ENCODE peak calls at places on chromosomes 11 and 22, in eight cellular contexts. One of them, this sample, is unnamed.
A peak's percentile ranks its signal among the peaks of the same experiment; 100 is the strongest.

GRCh38 chr11:36492724-36493304 is 17.3 kb downstream of the TRAF6 start:
- ATAC-seq in upper lobe of right lung: peak; percentile 82
- ATAC-seq in natural killer cell: peak; percentile 79
- ATAC-seq in Panc1: peak; percentile 86
- ATAC-seq in CD8-positive, alpha-beta T cell: peak; percentile 69
- ATAC-seq in activated T-cell treated with anti-CD3 and anti-CD28 coated beads, Interleukin-2, amount 50 U/mL, for 4 hours: no peak
- ATAC-seq in heart right ventricle: no peak
- ATAC-seq in right cardiac atrium: peak; percentile 48
- ATAC-seq in this sample: peak; percentile 52

GRCh38 chr11:14378171-14378570 is 19.2 kb upstream of the RRAS2 start:
- ATAC-seq in upper lobe of right lung: no peak
- ATAC-seq in natural killer cell: no peak
- ATAC-seq in Panc1: no peak
- ATAC-seq in CD8-positive, alpha-beta T cell: no peak
- ATAC-seq in activated T-cell treated with anti-CD3 and anti-CD28 coated beads, Interleukin-2, amount 50 U/mL, for 4 hours: no peak
- ATAC-seq in heart right ventricle: no peak
- ATAC-seq in right cardiac atrium: no peak
- ATAC-seq in this sample: no peak

GRCh38 chr11:62627718-62628117 is 5.9 kb upstream of the B3GAT3 start:
- ATAC-seq in upper lobe of right lung: no peak
- ATAC-seq in natural killer cell: peak; percentile 36
- ATAC-seq in Panc1: peak; percentile 41
- ATAC-seq in CD8-positive, alpha-beta T cell: peak; percentile 37
- ATAC-seq in activated T-cell treated with anti-CD3 and anti-CD28 coated beads, Interleukin-2, amount 50 U/mL, for 4 hours: no peak
- ATAC-seq in heart right ventricle: no peak
- ATAC-seq in right cardiac atrium: no peak
- ATAC-seq in this sample: no peak

GRCh38 chr22:46942816-46943783 is 180.7 kb downstream of the TBC1D22A start:
- ATAC-seq in upper lobe of right lung: peak; percentile 90
- ATAC-seq in natural killer cell: peak; percentile 31
- ATAC-seq in Panc1: no peak
- ATAC-seq in CD8-positive, alpha-beta T cell: no peak
- ATAC-seq in activated T-cell treated with anti-CD3 and anti-CD28 coated beads, Interleukin-2, amount 50 U/mL, for 4 hours: no peak
- ATAC-seq in heart right ventricle: peak; percentile 91
- ATAC-seq in right cardiac atrium: peak; percentile 96
- ATAC-seq in this sample: peak; percentile 28

GRCh38 chr11:76627541-76628082 is 42.9 kb downstream of the LRRC32 start:
- ATAC-seq in upper lobe of right lung: no peak
- ATAC-seq in natural killer cell: no peak
- ATAC-seq in Panc1: no peak
- ATAC-seq in CD8-positive, alpha-beta T cell: no peak
- ATAC-seq in activated T-cell treated with anti-CD3 and anti-CD28 coated beads, Interleukin-2, amount 50 U/mL, for 4 hours: no peak
- ATAC-seq in heart right ventricle: no peak
- ATAC-seq in right cardiac atrium: no peak
- ATAC-seq in this sample: no peak

GRCh38 chr11:70358797-70359196 is 39.5 kb upstream of the CTTN start:
- ATAC-seq in upper lobe of right lung: peak; percentile 82
- ATAC-seq in natural killer cell: no peak
- ATAC-seq in Panc1: no peak
- ATAC-seq in CD8-positive, alpha-beta T cell: no peak
- ATAC-seq in activated T-cell treated with anti-CD3 and anti-CD28 coated beads, Interleukin-2, amount 50 U/mL, for 4 hours: no peak
- ATAC-seq in heart right ventricle: no peak
- ATAC-seq in right cardiac atrium: peak; percentile 30
- ATAC-seq in this sample: no peak

GRCh38 chr11:66970808-66971442 is 4.2 kb upstream of the C11orf86 start:
- ATAC-seq in upper lobe of right lung: peak; percentile 92
- ATAC-seq in natural killer cell: no peak
- ATAC-seq in Panc1: peak; percentile 81
- ATAC-seq in CD8-positive, alpha-beta T cell: no peak
- ATAC-seq in activated T-cell treated with anti-CD3 and anti-CD28 coated beads, Interleukin-2, amount 50 U/mL, for 4 hours: peak; percentile 78
- ATAC-seq in heart right ventricle: peak; percentile 36
- ATAC-seq in right cardiac atrium: peak; percentile 85
- ATAC-seq in this sample: peak; percentile 93

GRCh38 chr11:76629133-76629852 is 41.3 kb downstream of the LRRC32 start:
- ATAC-seq in upper lobe of right lung: peak; percentile 80
- ATAC-seq in natural killer cell: peak; percentile 39
- ATAC-seq in Panc1: no peak
- ATAC-seq in CD8-positive, alpha-beta T cell: peak; percentile 52
- ATAC-seq in activated T-cell treated with anti-CD3 and anti-CD28 coated beads, Interleukin-2, amount 50 U/mL, for 4 hours: peak; percentile 47
- ATAC-seq in heart right ventricle: peak; percentile 87
- ATAC-seq in right cardiac atrium: peak; percentile 91
- ATAC-seq in this sample: peak; percentile 38

GRCh38 chr11:984576-984975 is 51.9 kb downstream of the MUC6 start:
- ATAC-seq in upper lobe of right lung: no peak
- ATAC-seq in natural killer cell: no peak
- ATAC-seq in Panc1: no peak
- ATAC-seq in CD8-positive, alpha-beta T cell: no peak
- ATAC-seq in activated T-cell treated with anti-CD3 and anti-CD28 coated beads, Interleukin-2, amount 50 U/mL, for 4 hours: no peak
- ATAC-seq in heart right ventricle: no peak
- ATAC-seq in right cardiac atrium: no peak
- ATAC-seq in this sample: no peak

GRCh38 chr22:20155330-20156041 is 4.6 kb upstream of the CCDC188 start:
- ATAC-seq in upper lobe of right lung: peak; percentile 51
- ATAC-seq in natural killer cell: peak; percentile 34
- ATAC-seq in Panc1: no peak
- ATAC-seq in CD8-positive, alpha-beta T cell: no peak
- ATAC-seq in activated T-cell treated with anti-CD3 and anti-CD28 coated beads, Interleukin-2, amount 50 U/mL, for 4 hours: no peak
- ATAC-seq in heart right ventricle: peak; percentile 73
- ATAC-seq in right cardiac atrium: peak; percentile 72
- ATAC-seq in this sample: peak; percentile 16

GRCh38 chr22:50701428-50702154 is 29.0 kb downstream of the SHANK3 start:
- ATAC-seq in upper lobe of right lung: no peak
- ATAC-seq in natural killer cell: no peak
- ATAC-seq in Panc1: no peak
- ATAC-seq in CD8-positive, alpha-beta T cell: no peak
- ATAC-seq in activated T-cell treated with anti-CD3 and anti-CD28 coated beads, Interleukin-2, amount 50 U/mL, for 4 hours: peak; percentile 4
- ATAC-seq in heart right ventricle: no peak
- ATAC-seq in right cardiac atrium: no peak
- ATAC-seq in this sample: no peak

GRCh38 chr11:72321381-72321996 is 77.5 kb upstream of the PHOX2A start:
- ATAC-seq in upper lobe of right lung: no peak
- ATAC-seq in natural killer cell: no peak
- ATAC-seq in Panc1: no peak
- ATAC-seq in CD8-positive, alpha-beta T cell: no peak
- ATAC-seq in activated T-cell treated with anti-CD3 and anti-CD28 coated beads, Interleukin-2, amount 50 U/mL, for 4 hours: no peak
- ATAC-seq in heart right ventricle: no peak
- ATAC-seq in right cardiac atrium: no peak
- ATAC-seq in this sample: no peak

GRCh38 chr11:15830730-15831443 is 525.5 kb downstream of the SOX6 start:
- ATAC-seq in upper lobe of right lung: no peak
- ATAC-seq in natural killer cell: no peak
- ATAC-seq in Panc1: no peak
- ATAC-seq in CD8-positive, alpha-beta T cell: no peak
- ATAC-seq in activated T-cell treated with anti-CD3 and anti-CD28 coated beads, Interleukin-2, amount 50 U/mL, for 4 hours: no peak
- ATAC-seq in heart right ventricle: no peak
- ATAC-seq in right cardiac atrium: no peak
- ATAC-seq in this sample: no peak

GRCh38 chr22:28935713-28936112 is 52.3 kb downstream of the ZNRF3 start:
- ATAC-seq in upper lobe of right lung: no peak
- ATAC-seq in natural killer cell: no peak
- ATAC-seq in Panc1: no peak
- ATAC-seq in CD8-positive, alpha-beta T cell: no peak
- ATAC-seq in activated T-cell treated with anti-CD3 and anti-CD28 coated beads, Interleukin-2, amount 50 U/mL, for 4 hours: no peak
- ATAC-seq in heart right ventricle: no peak
- ATAC-seq in right cardiac atrium: no peak
- ATAC-seq in this sample: peak; percentile 20

GRCh38 chr11:121661796-121662508 is 209.2 kb upstream of the SORL1-AS1 start:
- ATAC-seq in upper lobe of right lung: no peak
- ATAC-seq in natural killer cell: no peak
- ATAC-seq in Panc1: no peak
- ATAC-seq in CD8-positive, alpha-beta T cell: no peak
- ATAC-seq in activated T-cell treated with anti-CD3 and anti-CD28 coated beads, Interleukin-2, amount 50 U/mL, for 4 hours: no peak
- ATAC-seq in heart right ventricle: no peak
- ATAC-seq in right cardiac atrium: peak; percentile 80
- ATAC-seq in this sample: no peak

GRCh38 chr11:104609297-104609696 is 289.0 kb downstream of the CASP12 start:
- ATAC-seq in upper lobe of right lung: peak; percentile 88
- ATAC-seq in natural killer cell: peak; percentile 86
- ATAC-seq in Panc1: peak; percentile 72
- ATAC-seq in CD8-positive, alpha-beta T cell: peak; percentile 92
- ATAC-seq in activated T-cell treated with anti-CD3 and anti-CD28 coated beads, Interleukin-2, amount 50 U/mL, for 4 hours: peak; percentile 93
- ATAC-seq in heart right ventricle: peak; percentile 82
- ATAC-seq in right cardiac atrium: peak; percentile 81
- ATAC-seq in this sample: peak; percentile 73

GRCh38 chr11:125423247-125423849 is 72.7 kb downstream of the FEZ1 start:
- ATAC-seq in upper lobe of right lung: no peak
- ATAC-seq in natural killer cell: no peak
- ATAC-seq in Panc1: peak; percentile 50
- ATAC-seq in CD8-positive, alpha-beta T cell: no peak
- ATAC-seq in activated T-cell treated with anti-CD3 and anti-CD28 coated beads, Interleukin-2, amount 50 U/mL, for 4 hours: peak; percentile 14
- ATAC-seq in heart right ventricle: no peak
- ATAC-seq in right cardiac atrium: no peak
- ATAC-seq in this sample: no peak

GRCh38 chr22:39026509-39027150 is 5.7 kb downstream of the APOBEC3D start:
- ATAC-seq in upper lobe of right lung: no peak
- ATAC-seq in natural killer cell: no peak
- ATAC-seq in Panc1: no peak
- ATAC-seq in CD8-positive, alpha-beta T cell: no peak
- ATAC-seq in activated T-cell treated with anti-CD3 and anti-CD28 coated beads, Interleukin-2, amount 50 U/mL, for 4 hours: no peak
- ATAC-seq in heart right ventricle: no peak
- ATAC-seq in right cardiac atrium: no peak
- ATAC-seq in this sample: no peak

GRCh38 chr22:20438066-20438677 is 547 bp upstream of the SCARF2 start:
- ATAC-seq in upper lobe of right lung: peak; percentile 15
- ATAC-seq in natural killer cell: peak; percentile 22
- ATAC-seq in Panc1: peak; percentile 15
- ATAC-seq in CD8-positive, alpha-beta T cell: no peak
- ATAC-seq in activated T-cell treated with anti-CD3 and anti-CD28 coated beads, Interleukin-2, amount 50 U/mL, for 4 hours: no peak
- ATAC-seq in heart right ventricle: peak; percentile 36
- ATAC-seq in right cardiac atrium: peak; percentile 50
- ATAC-seq in this sample: no peak

GRCh38 chr11:36471577-36471976 is 38.5 kb downstream of the TRAF6 start:
- ATAC-seq in upper lobe of right lung: peak; percentile 47
- ATAC-seq in natural killer cell: no peak
- ATAC-seq in Panc1: no peak
- ATAC-seq in CD8-positive, alpha-beta T cell: no peak
- ATAC-seq in activated T-cell treated with anti-CD3 and anti-CD28 coated beads, Interleukin-2, amount 50 U/mL, for 4 hours: no peak
- ATAC-seq in heart right ventricle: no peak
- ATAC-seq in right cardiac atrium: no peak
- ATAC-seq in this sample: peak; percentile 91

GRCh38 chr11:121274332-121274991 is 18.1 kb upstream of the SC5D start:
- ATAC-seq in upper lobe of right lung: no peak
- ATAC-seq in natural killer cell: no peak
- ATAC-seq in Panc1: no peak
- ATAC-seq in CD8-positive, alpha-beta T cell: no peak
- ATAC-seq in activated T-cell treated with anti-CD3 and anti-CD28 coated beads, Interleukin-2, amount 50 U/mL, for 4 hours: no peak
- ATAC-seq in heart right ventricle: no peak
- ATAC-seq in right cardiac atrium: no peak
- ATAC-seq in this sample: peak; percentile 39

GRCh38 chr22:37324340-37325023 is 42.2 kb downstream of the CYTH4 start:
- ATAC-seq in upper lobe of right lung: no peak
- ATAC-seq in natural killer cell: no peak
- ATAC-seq in Panc1: no peak
- ATAC-seq in CD8-positive, alpha-beta T cell: no peak
- ATAC-seq in activated T-cell treated with anti-CD3 and anti-CD28 coated beads, Interleukin-2, amount 50 U/mL, for 4 hours: no peak
- ATAC-seq in heart right ventricle: no peak
- ATAC-seq in right cardiac atrium: no peak
- ATAC-seq in this sample: no peak

GRCh38 chr22:37669586-37669985 is 5.8 kb upstream of the LGALS1 start:
- ATAC-seq in upper lobe of right lung: no peak
- ATAC-seq in natural killer cell: no peak
- ATAC-seq in Panc1: no peak
- ATAC-seq in CD8-positive, alpha-beta T cell: no peak
- ATAC-seq in activated T-cell treated with anti-CD3 and anti-CD28 coated beads, Interleukin-2, amount 50 U/mL, for 4 hours: peak; percentile 36
- ATAC-seq in heart right ventricle: no peak
- ATAC-seq in right cardiac atrium: no peak
- ATAC-seq in this sample: no peak

GRCh38 chr11:68495872-68496271 is 35.3 kb downstream of the PPP6R3 start:
- ATAC-seq in upper lobe of right lung: no peak
- ATAC-seq in natural killer cell: no peak
- ATAC-seq in Panc1: no peak
- ATAC-seq in CD8-positive, alpha-beta T cell: no peak
- ATAC-seq in activated T-cell treated with anti-CD3 and anti-CD28 coated beads, Interleukin-2, amount 50 U/mL, for 4 hours: no peak
- ATAC-seq in heart right ventricle: no peak
- ATAC-seq in right cardiac atrium: no peak
- ATAC-seq in this sample: no peak

GRCh38 chr11:75398906-75399305 is 412 bp upstream of the RPS3 start:
- ATAC-seq in upper lobe of right lung: no peak
- ATAC-seq in natural killer cell: no peak
- ATAC-seq in Panc1: peak; percentile 1
- ATAC-seq in CD8-positive, alpha-beta T cell: no peak
- ATAC-seq in activated T-cell treated with anti-CD3 and anti-CD28 coated beads, Interleukin-2, amount 50 U/mL, for 4 hours: peak; percentile 1
- ATAC-seq in heart right ventricle: no peak
- ATAC-seq in right cardiac atrium: no peak
- ATAC-seq in this sample: no peak

GRCh38 chr11:57251491-57252104 is 14.5 kb upstream of the APLNR start:
- ATAC-seq in upper lobe of right lung: no peak
- ATAC-seq in natural killer cell: no peak
- ATAC-seq in Panc1: no peak
- ATAC-seq in CD8-positive, alpha-beta T cell: no peak
- ATAC-seq in activated T-cell treated with anti-CD3 and anti-CD28 coated beads, Interleukin-2, amount 50 U/mL, for 4 hours: no peak
- ATAC-seq in heart right ventricle: no peak
- ATAC-seq in right cardiac atrium: peak; percentile 60
- ATAC-seq in this sample: no peak

GRCh38 chr11:29005401-29005980 is 897.3 kb downstream of the METTL15 start:
- ATAC-seq in upper lobe of right lung: no peak
- ATAC-seq in natural killer cell: no peak
- ATAC-seq in Panc1: no peak
- ATAC-seq in CD8-positive, alpha-beta T cell: no peak
- ATAC-seq in activated T-cell treated with anti-CD3 and anti-CD28 coated beads, Interleukin-2, amount 50 U/mL, for 4 hours: no peak
- ATAC-seq in heart right ventricle: no peak
- ATAC-seq in right cardiac atrium: no peak
- ATAC-seq in this sample: no peak

GRCh38 chr11:8932564-8933180 is at the start of gene C11orf16:
- ATAC-seq in upper lobe of right lung: peak; percentile 12
- ATAC-seq in natural killer cell: no peak
- ATAC-seq in Panc1: peak; percentile 59
- ATAC-seq in CD8-positive, alpha-beta T cell: no peak
- ATAC-seq in activated T-cell treated with anti-CD3 and anti-CD28 coated beads, Interleukin-2, amount 50 U/mL, for 4 hours: no peak
- ATAC-seq in heart right ventricle: no peak
- ATAC-seq in right cardiac atrium: no peak
- ATAC-seq in this sample: no peak

GRCh38 chr11:13068211-13068610 is 59.1 kb downstream of the RASSF10 start:
- ATAC-seq in upper lobe of right lung: no peak
- ATAC-seq in natural killer cell: no peak
- ATAC-seq in Panc1: no peak
- ATAC-seq in CD8-positive, alpha-beta T cell: no peak
- ATAC-seq in activated T-cell treated with anti-CD3 and anti-CD28 coated beads, Interleukin-2, amount 50 U/mL, for 4 hours: no peak
- ATAC-seq in heart right ventricle: no peak
- ATAC-seq in right cardiac atrium: no peak
- ATAC-seq in this sample: no peak

GRCh38 chr11:103662880-103663279 is 373.6 kb upstream of the DDI1 start:
- ATAC-seq in upper lobe of right lung: peak; percentile 75
- ATAC-seq in natural killer cell: no peak
- ATAC-seq in Panc1: no peak
- ATAC-seq in CD8-positive, alpha-beta T cell: no peak
- ATAC-seq in activated T-cell treated with anti-CD3 and anti-CD28 coated beads, Interleukin-2, amount 50 U/mL, for 4 hours: no peak
- ATAC-seq in heart right ventricle: no peak
- ATAC-seq in right cardiac atrium: peak; percentile 14
- ATAC-seq in this sample: peak; percentile 37

GRCh38 chr11:43419460-43419859 is 60.7 kb downstream of the TTC17 start:
- ATAC-seq in upper lobe of right lung: peak; percentile 68
- ATAC-seq in natural killer cell: peak; percentile 46
- ATAC-seq in Panc1: peak; percentile 74
- ATAC-seq in CD8-positive, alpha-beta T cell: no peak
- ATAC-seq in activated T-cell treated with anti-CD3 and anti-CD28 coated beads, Interleukin-2, amount 50 U/mL, for 4 hours: no peak
- ATAC-seq in heart right ventricle: no peak
- ATAC-seq in right cardiac atrium: no peak
- ATAC-seq in this sample: no peak

GRCh38 chr11:122721201-122721963 is 65.9 kb downstream of the UBASH3B start:
- ATAC-seq in upper lobe of right lung: no peak
- ATAC-seq in natural killer cell: no peak
- ATAC-seq in Panc1: no peak
- ATAC-seq in CD8-positive, alpha-beta T cell: no peak
- ATAC-seq in activated T-cell treated with anti-CD3 and anti-CD28 coated beads, Interleukin-2, amount 50 U/mL, for 4 hours: no peak
- ATAC-seq in heart right ventricle: no peak
- ATAC-seq in right cardiac atrium: no peak
- ATAC-seq in this sample: no peak

GRCh38 chr11:109527496-109527895 is 105.5 kb downstream of the C11orf87 start:
- ATAC-seq in upper lobe of right lung: no peak
- ATAC-seq in natural killer cell: no peak
- ATAC-seq in Panc1: no peak
- ATAC-seq in CD8-positive, alpha-beta T cell: no peak
- ATAC-seq in activated T-cell treated with anti-CD3 and anti-CD28 coated beads, Interleukin-2, amount 50 U/mL, for 4 hours: no peak
- ATAC-seq in heart right ventricle: no peak
- ATAC-seq in right cardiac atrium: no peak
- ATAC-seq in this sample: no peak

GRCh38 chr11:128502736-128503135 is 84.6 kb downstream of the ETS1 start:
- ATAC-seq in upper lobe of right lung: no peak
- ATAC-seq in natural killer cell: no peak
- ATAC-seq in Panc1: peak; percentile 44
- ATAC-seq in CD8-positive, alpha-beta T cell: no peak
- ATAC-seq in activated T-cell treated with anti-CD3 and anti-CD28 coated beads, Interleukin-2, amount 50 U/mL, for 4 hours: no peak
- ATAC-seq in heart right ventricle: no peak
- ATAC-seq in right cardiac atrium: no peak
- ATAC-seq in this sample: no peak

This sample was measured in esophagus mucosa.